ENCODE peak calls at places on chromosomes 3 and 15, in seven cellular contexts. D is NCI-H1105 treated with DMSO at 0.1 percent for 48 hours, X is H9, F is lung microvascular endothelial cell, G is GM23338, Y is NCI-H69, L is PC-3. H is an unnamed sample.

GRCh38 chr3:118782755-118783202 is 251.9 kb downstream of the IGSF11 start:
- DNase-seq in D (no peak), X (no peak), F (no peak), G (no peak), Y (no peak), L (peak; percentile 45), H (no peak)

GRCh38 chr15:86231864-86232801 is 152.5 kb downstream of the AGBL1 start:
- DNase-seq in D (peak; percentile 36), X (peak; percentile 72), F (no peak), G (peak; percentile 83), Y (peak; percentile 18), L (peak; percentile 45), H (peak; percentile 59)

GRCh38 chr15:62931650-62932049 is 110.9 kb upstream of the TPM1 start:
- DNase-seq in D (no peak), X (no peak), F (no peak), G (no peak), Y (no peak), L (no peak), H (no peak)

GRCh38 chr3:47259114-47259513 is 23.5 kb downstream of the KIF9 start:
- DNase-seq in D (no peak), X (no peak), F (no peak), G (no peak), Y (no peak), L (no peak), H (peak; percentile 33)

GRCh38 chr3:87468938-87469337 is 192.6 kb upstream of the POU1F1 start:
- DNase-seq in D (no peak), X (no peak), F (no peak), G (no peak), Y (no peak), L (peak; percentile 48), H (no peak)

GRCh38 chr3:62636235-62636826 is 238.9 kb downstream of the CADPS start:
- DNase-seq in D (no peak), X (no peak), F (no peak), G (no peak), Y (peak; percentile 51), L (no peak), H (no peak)

GRCh38 chr3:43287514-43287913 is 1.2 kb downstream of the SNRK start:
- DNase-seq in D (no peak), X (no peak), F (peak; percentile 25), G (peak; percentile 14), Y (peak; percentile 8), L (peak; percentile 33), H (no peak)

GRCh38 chr3:129824926-129825541 is 68.5 kb downstream of the TMCC1 start:
- DNase-seq in D (peak; percentile 72), X (peak; percentile 47), F (peak; percentile 68), G (peak; percentile 83), Y (peak; percentile 67), L (peak; percentile 62), H (peak; percentile 83)

GRCh38 chr15:59180946-59181345 is 25.7 kb upstream of the LDHAL6B start:
- DNase-seq in D (no peak), X (no peak), F (peak; percentile 40), G (no peak), Y (no peak), L (no peak), H (no peak)

GRCh38 chr15:64426845-64427465 is 33.4 kb upstream of the ZNF609 start:
- DNase-seq in D (peak; percentile 80), X (no peak), F (peak; percentile 52), G (peak; percentile 43), Y (peak; percentile 59), L (peak; percentile 51), H (peak; percentile 67)

GRCh38 chr3:45772341-45773035 is 23.8 kb downstream of the SLC6A20 start:
- DNase-seq in D (no peak), X (no peak), F (no peak), G (no peak), Y (no peak), L (no peak), H (no peak)

GRCh38 chr3:158103956-158104338 is 2.3 kb downstream of the SHOX2 start:
- DNase-seq in D (no peak), X (peak; percentile 52), F (no peak), G (peak; percentile 58), Y (no peak), L (no peak), H (peak; percentile 43)

GRCh38 chr3:15498461-15499214 is 22.9 kb downstream of the COLQ start:
- DNase-seq in D (no peak), X (no peak), F (no peak), G (no peak), Y (no peak), L (no peak), H (peak; percentile 82)

GRCh38 chr3:69604735-69605435 is 134.4 kb upstream of the MITF start:
- DNase-seq in D (no peak), X (no peak), F (no peak), G (no peak), Y (no peak), L (no peak), H (no peak)

GRCh38 chr3:60673123-60673522 is 578.1 kb downstream of the FHIT start:
- DNase-seq in D (no peak), X (no peak), F (no peak), G (no peak), Y (no peak), L (no peak), H (no peak)

GRCh38 chr3:124797426-124797945 is 67.2 kb downstream of the UMPS start:
- DNase-seq in D (no peak), X (no peak), F (no peak), G (no peak), Y (no peak), L (no peak), H (no peak)

GRCh38 chr3:150184426-150185071 is 213.9 kb upstream of the PFN2 start:
- DNase-seq in D (no peak), X (no peak), F (peak; percentile 5), G (no peak), Y (peak; percentile 36), L (peak; percentile 64), H (no peak)

GRCh38 chr3:98561727-98562521 is 30.1 kb downstream of the GPR15 start:
- DNase-seq in D (no peak), X (no peak), F (peak; percentile 8), G (no peak), Y (no peak), L (peak; percentile 50), H (no peak)

GRCh38 chr3:63791974-63792373 is 27.1 kb upstream of the C3orf49 start:
- DNase-seq in D (peak; percentile 27), X (no peak), F (no peak), G (no peak), Y (no peak), L (peak; percentile 35), H (peak; percentile 11)

GRCh38 chr3:42499478-42499871 is 3.0 kb upstream of the VIPR1 start:
- DNase-seq in D (no peak), X (peak; percentile 17), F (no peak), G (no peak), Y (no peak), L (no peak), H (no peak)